ENCODE peak calls at places on chromosome 19, in six cellular contexts. One of them, this sample, is unnamed.

GRCh38 chr19:14370169-14370998 is 10.9 kb upstream of the ADGRE5 start:
- DNase-seq in lower leg skin: no peak
- DNase-seq in AG04450: no peak
- DNase-seq in stimulated activated CD4-positive, alpha-beta T cell treated with anti-CD3 and anti-CD28 coated beads, Interleukin-15, amount 100 ng/mL, for 48 hours: no peak
- DNase-seq in NCI-H2081 treated with DMSO at 0.1 percent for 48 hours: no peak
- DNase-seq in AG08396: no peak
- DNase-seq in this sample: no peak

GRCh38 chr19:57888107-57888493 is 737 bp downstream of the ZNF814 start:
- DNase-seq in lower leg skin: no peak
- DNase-seq in AG04450: no peak
- DNase-seq in stimulated activated CD4-positive, alpha-beta T cell treated with anti-CD3 and anti-CD28 coated beads, Interleukin-15, amount 100 ng/mL, for 48 hours: no peak
- DNase-seq in NCI-H2081 treated with DMSO at 0.1 percent for 48 hours: no peak
- DNase-seq in AG08396: no peak
- DNase-seq in this sample: no peak

GRCh38 chr19:10145031-10145430 is 25.3 kb upstream of the EIF3G start:
- DNase-seq in lower leg skin: no peak
- DNase-seq in AG04450: no peak
- DNase-seq in stimulated activated CD4-positive, alpha-beta T cell treated with anti-CD3 and anti-CD28 coated beads, Interleukin-15, amount 100 ng/mL, for 48 hours: no peak
- DNase-seq in NCI-H2081 treated with DMSO at 0.1 percent for 48 hours: no peak
- DNase-seq in AG08396: no peak
- DNase-seq in this sample: no peak

GRCh38 chr19:14003279-14004051 is 2.7 kb downstream of the RFX1 start:
- DNase-seq in lower leg skin: no peak
- DNase-seq in AG04450: no peak
- DNase-seq in stimulated activated CD4-positive, alpha-beta T cell treated with anti-CD3 and anti-CD28 coated beads, Interleukin-15, amount 100 ng/mL, for 48 hours: no peak
- DNase-seq in NCI-H2081 treated with DMSO at 0.1 percent for 48 hours: no peak
- DNase-seq in AG08396: no peak
- DNase-seq in this sample: peak; percentile 52

GRCh38 chr19:1360818-1361461 is 22.8 kb upstream of the NDUFS7 start:
- DNase-seq in lower leg skin: peak; percentile 47
- DNase-seq in AG04450: peak; percentile 58
- DNase-seq in stimulated activated CD4-positive, alpha-beta T cell treated with anti-CD3 and anti-CD28 coated beads, Interleukin-15, amount 100 ng/mL, for 48 hours: no peak
- DNase-seq in NCI-H2081 treated with DMSO at 0.1 percent for 48 hours: no peak
- DNase-seq in AG08396: peak; percentile 84
- DNase-seq in this sample: peak; percentile 61

GRCh38 chr19:44212865-44213346 is 574 bp downstream of the ZNF227 start:
- DNase-seq in lower leg skin: no peak
- DNase-seq in AG04450: no peak
- DNase-seq in stimulated activated CD4-positive, alpha-beta T cell treated with anti-CD3 and anti-CD28 coated beads, Interleukin-15, amount 100 ng/mL, for 48 hours: no peak
- DNase-seq in NCI-H2081 treated with DMSO at 0.1 percent for 48 hours: no peak
- DNase-seq in AG08396: peak; percentile 16
- DNase-seq in this sample: peak; percentile 77

GRCh38 chr19:5057860-5058259 is 88.9 kb downstream of the KDM4B start:
- DNase-seq in lower leg skin: no peak
- DNase-seq in AG04450: no peak
- DNase-seq in stimulated activated CD4-positive, alpha-beta T cell treated with anti-CD3 and anti-CD28 coated beads, Interleukin-15, amount 100 ng/mL, for 48 hours: no peak
- DNase-seq in NCI-H2081 treated with DMSO at 0.1 percent for 48 hours: no peak
- DNase-seq in AG08396: peak; percentile 60
- DNase-seq in this sample: peak; percentile 24

GRCh38 chr19:18321729-18322091 is 1.2 kb downstream of the LSM4 start:
- DNase-seq in lower leg skin: no peak
- DNase-seq in AG04450: no peak
- DNase-seq in stimulated activated CD4-positive, alpha-beta T cell treated with anti-CD3 and anti-CD28 coated beads, Interleukin-15, amount 100 ng/mL, for 48 hours: no peak
- DNase-seq in NCI-H2081 treated with DMSO at 0.1 percent for 48 hours: no peak
- DNase-seq in AG08396: peak; percentile 18
- DNase-seq in this sample: no peak

GRCh38 chr19:1069009-1069779 is 2.2 kb downstream of the ARHGAP45 start:
- DNase-seq in lower leg skin: peak; percentile 64
- DNase-seq in AG04450: no peak
- DNase-seq in stimulated activated CD4-positive, alpha-beta T cell treated with anti-CD3 and anti-CD28 coated beads, Interleukin-15, amount 100 ng/mL, for 48 hours: no peak
- DNase-seq in NCI-H2081 treated with DMSO at 0.1 percent for 48 hours: no peak
- DNase-seq in AG08396: no peak
- DNase-seq in this sample: peak; percentile 45

GRCh38 chr19:38617283-38617763 is 430 bp downstream of the MAP4K1 start:
- DNase-seq in lower leg skin: no peak
- DNase-seq in AG04450: no peak
- DNase-seq in stimulated activated CD4-positive, alpha-beta T cell treated with anti-CD3 and anti-CD28 coated beads, Interleukin-15, amount 100 ng/mL, for 48 hours: no peak
- DNase-seq in NCI-H2081 treated with DMSO at 0.1 percent for 48 hours: no peak
- DNase-seq in AG08396: no peak
- DNase-seq in this sample: no peak

GRCh38 chr19:39318690-39319089 is 2.0 kb downstream of the LRFN1 start:
- DNase-seq in lower leg skin: no peak
- DNase-seq in AG04450: no peak
- DNase-seq in stimulated activated CD4-positive, alpha-beta T cell treated with anti-CD3 and anti-CD28 coated beads, Interleukin-15, amount 100 ng/mL, for 48 hours: no peak
- DNase-seq in NCI-H2081 treated with DMSO at 0.1 percent for 48 hours: no peak
- DNase-seq in AG08396: no peak
- DNase-seq in this sample: no peak

GRCh38 chr19:55254625-55254977 is 4.2 kb downstream of the PPP6R1 start:
- DNase-seq in lower leg skin: no peak
- DNase-seq in AG04450: no peak
- DNase-seq in stimulated activated CD4-positive, alpha-beta T cell treated with anti-CD3 and anti-CD28 coated beads, Interleukin-15, amount 100 ng/mL, for 48 hours: no peak
- DNase-seq in NCI-H2081 treated with DMSO at 0.1 percent for 48 hours: no peak
- DNase-seq in AG08396: no peak
- DNase-seq in this sample: no peak

GRCh38 chr19:19480688-19481087 is 34.7 kb downstream of the TSSK6 start:
- DNase-seq in lower leg skin: no peak
- DNase-seq in AG04450: no peak
- DNase-seq in stimulated activated CD4-positive, alpha-beta T cell treated with anti-CD3 and anti-CD28 coated beads, Interleukin-15, amount 100 ng/mL, for 48 hours: no peak
- DNase-seq in NCI-H2081 treated with DMSO at 0.1 percent for 48 hours: no peak
- DNase-seq in AG08396: no peak
- DNase-seq in this sample: no peak

GRCh38 chr19:2026770-2027169 is 11.3 kb upstream of the BTBD2 start:
- DNase-seq in lower leg skin: no peak
- DNase-seq in AG04450: no peak
- DNase-seq in stimulated activated CD4-positive, alpha-beta T cell treated with anti-CD3 and anti-CD28 coated beads, Interleukin-15, amount 100 ng/mL, for 48 hours: no peak
- DNase-seq in NCI-H2081 treated with DMSO at 0.1 percent for 48 hours: no peak
- DNase-seq in AG08396: no peak
- DNase-seq in this sample: no peak

GRCh38 chr19:43799502-43800142 is 2.6 kb downstream of the LYPD5 start:
- DNase-seq in lower leg skin: no peak
- DNase-seq in AG04450: no peak
- DNase-seq in stimulated activated CD4-positive, alpha-beta T cell treated with anti-CD3 and anti-CD28 coated beads, Interleukin-15, amount 100 ng/mL, for 48 hours: no peak
- DNase-seq in NCI-H2081 treated with DMSO at 0.1 percent for 48 hours: no peak
- DNase-seq in AG08396: no peak
- DNase-seq in this sample: no peak

GRCh38 chr19:36169084-36169760 is 17.0 kb upstream of the COX7A1 start:
- DNase-seq in lower leg skin: no peak
- DNase-seq in AG04450: no peak
- DNase-seq in stimulated activated CD4-positive, alpha-beta T cell treated with anti-CD3 and anti-CD28 coated beads, Interleukin-15, amount 100 ng/mL, for 48 hours: no peak
- DNase-seq in NCI-H2081 treated with DMSO at 0.1 percent for 48 hours: peak; percentile 19
- DNase-seq in AG08396: no peak
- DNase-seq in this sample: peak; percentile 60

GRCh38 chr19:34254552-34255432 is at the start of gene GARRE1:
- DNase-seq in lower leg skin: no peak
- DNase-seq in AG04450: no peak
- DNase-seq in stimulated activated CD4-positive, alpha-beta T cell treated with anti-CD3 and anti-CD28 coated beads, Interleukin-15, amount 100 ng/mL, for 48 hours: peak; percentile 80
- DNase-seq in NCI-H2081 treated with DMSO at 0.1 percent for 48 hours: no peak
- DNase-seq in AG08396: peak; percentile 69
- DNase-seq in this sample: peak; percentile 83

GRCh38 chr19:43598445-43599240 is 2.2 kb downstream of the ZNF576 start:
- DNase-seq in lower leg skin: no peak
- DNase-seq in AG04450: no peak
- DNase-seq in stimulated activated CD4-positive, alpha-beta T cell treated with anti-CD3 and anti-CD28 coated beads, Interleukin-15, amount 100 ng/mL, for 48 hours: no peak
- DNase-seq in NCI-H2081 treated with DMSO at 0.1 percent for 48 hours: no peak
- DNase-seq in AG08396: no peak
- DNase-seq in this sample: no peak